ENCODE peak calls at places on chromosome 20, in nine cellular contexts. One of them, this sample, is unnamed. For H3K4me1, the result is how much of the 10 kb centered on the place peaks cover.

GRCh38 chr20:41094656-41095055 is 42.7 kb upstream of the PLCG1 start:
- DNase-seq in MM.1S: no peak
- DNase-seq in A549: no peak
- DNase-seq in lower lobe of right lung: no peak
- DNase-seq in fibroblast of lung: peak
- DNase-seq in uterus: peak
- DNase-seq in cardiac muscle cell: no peak
- DNase-seq in pancreas: no peak
- DNase-seq in esophagus squamous epithelium: no peak
- DNase-seq in this sample: no peak

GRCh38 chr20:59354460-59354859 is 54.0 kb downstream of the EDN3 start:
- DNase-seq in uterus: no peak
- DNase-seq in MM.1S: no peak
- DNase-seq in A549: no peak
- DNase-seq in cardiac muscle cell: no peak
- DNase-seq in lower lobe of right lung: no peak
- DNase-seq in fibroblast of lung: no peak
- DNase-seq in esophagus squamous epithelium: no peak
- DNase-seq in pancreas: no peak
- DNase-seq in this sample: no peak

GRCh38 chr20:19233025-19233794 is 20.8 kb downstream of the SLC24A3 start:
- DNase-seq in MM.1S: no peak
- DNase-seq in lower lobe of right lung: no peak
- DNase-seq in A549: no peak
- DNase-seq in uterus: peak
- DNase-seq in fibroblast of lung: no peak
- DNase-seq in esophagus squamous epithelium: no peak
- DNase-seq in pancreas: no peak
- DNase-seq in cardiac muscle cell: no peak
- DNase-seq in this sample: no peak

GRCh38 chr20:64232794-64233193 is 22.8 kb upstream of the PCMTD2 start:
- DNase-seq in cardiac muscle cell: no peak
- DNase-seq in pancreas: no peak
- DNase-seq in fibroblast of lung: no peak
- DNase-seq in A549: peak
- DNase-seq in MM.1S: no peak
- DNase-seq in uterus: no peak
- DNase-seq in lower lobe of right lung: peak
- DNase-seq in esophagus squamous epithelium: no peak
- DNase-seq in this sample: no peak

GRCh38 chr20:21508230-21509078 is 5.4 kb downstream of the NKX2-2 start:
- DNase-seq in cardiac muscle cell: no peak
- DNase-seq in A549: no peak
- DNase-seq in fibroblast of lung: no peak
- DNase-seq in esophagus squamous epithelium: no peak
- DNase-seq in uterus: no peak
- DNase-seq in pancreas: no peak
- DNase-seq in lower lobe of right lung: no peak
- DNase-seq in MM.1S: no peak
- DNase-seq in this sample: no peak

GRCh38 chr20:57022306-57022705 is 244.1 kb downstream of the BMP7 start:
- DNase-seq in fibroblast of lung: no peak
- DNase-seq in cardiac muscle cell: no peak
- DNase-seq in pancreas: no peak
- DNase-seq in MM.1S: no peak
- DNase-seq in lower lobe of right lung: no peak
- DNase-seq in uterus: no peak
- DNase-seq in A549: peak
- DNase-seq in esophagus squamous epithelium: no peak
- DNase-seq in this sample: no peak

GRCh38 chr20:57985278-57985677 is 243.2 kb downstream of the ANKRD60 start:
- DNase-seq in cardiac muscle cell: no peak
- DNase-seq in lower lobe of right lung: no peak
- DNase-seq in pancreas: no peak
- DNase-seq in fibroblast of lung: no peak
- DNase-seq in uterus: no peak
- DNase-seq in esophagus squamous epithelium: no peak
- DNase-seq in MM.1S: no peak
- DNase-seq in A549: no peak
- DNase-seq in this sample: no peak

GRCh38 chr20:20711413-20711812 is 1.0 kb downstream of the RALGAPA2 start:
- DNase-seq in pancreas: peak
- DNase-seq in lower lobe of right lung: no peak
- DNase-seq in MM.1S: no peak
- DNase-seq in cardiac muscle cell: no peak
- DNase-seq in fibroblast of lung: no peak
- DNase-seq in esophagus squamous epithelium: no peak
- DNase-seq in A549: no peak
- DNase-seq in uterus: no peak
- DNase-seq in this sample: no peak

GRCh38 chr20:45322952-45323383 is 14.9 kb upstream of the MATN4 start:
- DNase-seq in MM.1S: no peak
- DNase-seq in lower lobe of right lung: peak
- DNase-seq in fibroblast of lung: peak
- DNase-seq in A549: peak
- DNase-seq in cardiac muscle cell: peak
- DNase-seq in esophagus squamous epithelium: no peak
- DNase-seq in pancreas: peak
- DNase-seq in uterus: no peak
- DNase-seq in this sample: peak

GRCh38 chr20:8722277-8722928 is 346.5 kb upstream of the PLCB4 start:
- DNase-seq in esophagus squamous epithelium: no peak
- DNase-seq in uterus: peak
- DNase-seq in lower lobe of right lung: no peak
- DNase-seq in MM.1S: peak
- DNase-seq in A549: peak
- DNase-seq in fibroblast of lung: peak
- DNase-seq in pancreas: peak
- DNase-seq in cardiac muscle cell: peak
- DNase-seq in this sample: no peak

GRCh38 chr20:64116016-64116415 is 8.7 kb upstream of the NPBWR2 start:
- DNase-seq in pancreas: peak
- DNase-seq in esophagus squamous epithelium: no peak
- DNase-seq in A549: no peak
- DNase-seq in lower lobe of right lung: peak
- DNase-seq in cardiac muscle cell: no peak
- DNase-seq in MM.1S: no peak
- DNase-seq in fibroblast of lung: no peak
- DNase-seq in uterus: no peak
- DNase-seq in this sample: peak

GRCh38 chr20:8367679-8368078 is 235.6 kb downstream of the PLCB1 start:
- DNase-seq in uterus: no peak
- DNase-seq in esophagus squamous epithelium: no peak
- DNase-seq in MM.1S: no peak
- DNase-seq in pancreas: no peak
- DNase-seq in cardiac muscle cell: no peak
- DNase-seq in A549: no peak
- DNase-seq in fibroblast of lung: no peak
- DNase-seq in lower lobe of right lung: no peak
- DNase-seq in this sample: no peak

GRCh38 chr20:33518071-33518470 is 28.2 kb downstream of the CBFA2T2 start:
- DNase-seq in cardiac muscle cell: no peak
- DNase-seq in esophagus squamous epithelium: no peak
- DNase-seq in lower lobe of right lung: no peak
- DNase-seq in fibroblast of lung: peak
- DNase-seq in pancreas: no peak
- DNase-seq in A549: no peak
- DNase-seq in uterus: no peak
- DNase-seq in MM.1S: no peak
- DNase-seq in this sample: no peak

GRCh38 chr20:33861458-33861857 is 50.3 kb downstream of the CHMP4B start:
- DNase-seq in esophagus squamous epithelium: no peak
- DNase-seq in fibroblast of lung: no peak
- DNase-seq in uterus: no peak
- DNase-seq in cardiac muscle cell: no peak
- DNase-seq in pancreas: no peak
- DNase-seq in lower lobe of right lung: no peak
- DNase-seq in A549: no peak
- DNase-seq in MM.1S: no peak
- DNase-seq in this sample: no peak

GRCh38 chr20:34254979-34255378 is 13.8 kb downstream of the ASIP start:
- DNase-seq in fibroblast of lung: no peak
- DNase-seq in A549: no peak
- DNase-seq in lower lobe of right lung: no peak
- DNase-seq in MM.1S: no peak
- DNase-seq in pancreas: no peak
- DNase-seq in uterus: no peak
- DNase-seq in esophagus squamous epithelium: no peak
- DNase-seq in cardiac muscle cell: no peak
- DNase-seq in this sample: no peak

GRCh38 chr20:35556871-35557270 is 15.0 kb downstream of the ERGIC3 start:
- DNase-seq in MM.1S: no peak
- DNase-seq in A549: no peak
- DNase-seq in lower lobe of right lung: no peak
- DNase-seq in uterus: no peak
- DNase-seq in cardiac muscle cell: no peak
- DNase-seq in esophagus squamous epithelium: no peak
- DNase-seq in fibroblast of lung: no peak
- DNase-seq in pancreas: no peak
- DNase-seq in this sample: no peak

GRCh38 chr20:33276303-33277113 is 6.5 kb upstream of the BPIFB1 start:
- DNase-seq in lower lobe of right lung: no peak
- DNase-seq in uterus: no peak
- DNase-seq in cardiac muscle cell: peak
- DNase-seq in esophagus squamous epithelium: no peak
- DNase-seq in pancreas: no peak
- DNase-seq in fibroblast of lung: no peak
- DNase-seq in MM.1S: no peak
- DNase-seq in A549: no peak
- DNase-seq in this sample: no peak

GRCh38 chr20:23773579-23773978 is 22.8 kb upstream of the CST1 start:
- DNase-seq in pancreas: no peak
- DNase-seq in MM.1S: no peak
- DNase-seq in A549: no peak
- DNase-seq in fibroblast of lung: no peak
- DNase-seq in esophagus squamous epithelium: no peak
- DNase-seq in uterus: no peak
- DNase-seq in cardiac muscle cell: no peak
- DNase-seq in lower lobe of right lung: no peak
- DNase-seq in this sample: no peak

GRCh38 chr20:25280574-25281535 is 33.0 kb downstream of the PYGB start:
- DNase-seq in lower lobe of right lung: peak
- DNase-seq in MM.1S: no peak
- DNase-seq in pancreas: peak
- DNase-seq in uterus: peak
- DNase-seq in fibroblast of lung: no peak
- DNase-seq in esophagus squamous epithelium: no peak
- DNase-seq in cardiac muscle cell: no peak
- DNase-seq in A549: no peak
- DNase-seq in this sample: peak

GRCh38 chr20:47502271-47502730 is 614 bp downstream of the NCOA3 start:
- DNase-seq in cardiac muscle cell: peak
- DNase-seq in A549: no peak
- DNase-seq in fibroblast of lung: peak
- DNase-seq in esophagus squamous epithelium: no peak
- DNase-seq in uterus: no peak
- DNase-seq in MM.1S: peak
- DNase-seq in lower lobe of right lung: peak
- DNase-seq in pancreas: peak
- DNase-seq in this sample: peak

GRCh38 chr20:2602746-2603145 is 49.7 kb upstream of the NOP56 start:
- DNase-seq in uterus: no peak
- DNase-seq in A549: peak
- DNase-seq in esophagus squamous epithelium: no peak
- DNase-seq in MM.1S: no peak
- DNase-seq in lower lobe of right lung: no peak
- DNase-seq in fibroblast of lung: no peak
- DNase-seq in pancreas: no peak
- DNase-seq in cardiac muscle cell: no peak
- DNase-seq in this sample: no peak

DNA sequence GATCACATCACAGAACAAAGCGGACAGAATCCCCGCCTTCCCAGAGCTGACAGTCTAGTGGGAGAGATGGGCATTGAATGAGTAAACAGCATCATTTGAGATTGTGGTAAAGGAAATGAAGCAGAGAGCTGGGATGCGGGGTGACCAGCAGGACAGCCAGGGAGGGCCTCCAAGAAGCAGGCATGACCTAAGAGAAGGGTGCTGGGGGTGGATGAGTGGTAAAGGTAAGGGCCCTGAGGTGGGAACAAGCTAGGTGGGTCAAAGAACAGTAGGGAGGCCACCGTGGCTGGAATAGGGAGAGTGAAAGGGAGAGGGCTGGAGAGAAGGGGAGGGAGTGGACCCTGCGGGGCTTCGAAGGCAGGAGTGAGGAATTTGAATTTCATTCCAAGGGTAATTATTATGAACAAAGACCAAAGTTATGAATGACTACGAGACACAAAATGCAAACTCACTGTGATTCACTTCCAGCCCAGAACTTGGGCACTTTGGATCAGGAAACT is 61.4 kb downstream of the CEBPB start:
- DNase-seq in MM.1S: no peak
- DNase-seq in fibroblast of lung: peak
- DNase-seq in pancreas: no peak
- DNase-seq in lower lobe of right lung: no peak
- DNase-seq in esophagus squamous epithelium: no peak
- DNase-seq in A549: no peak
- DNase-seq in uterus: no peak
- DNase-seq in cardiac muscle cell: no peak
- DNase-seq in this sample: no peak
- H3K4me3 ChIP-seq in MM.1S: no peak
- H3K4me3 ChIP-seq in fibroblast of lung: no peak
- H3K4me3 ChIP-seq in pancreas: no peak
- H3K4me3 ChIP-seq in lower lobe of right lung: no peak
- H3K4me3 ChIP-seq in esophagus squamous epithelium: no peak
- H3K4me3 ChIP-seq in A549: no peak
- H3K4me3 ChIP-seq in uterus: no peak
- H3K4me3 ChIP-seq in cardiac muscle cell: no peak
- H3K4me3 ChIP-seq in this sample: no peak

GRCh38 chr20:1369970-1370369 is 22.9 kb downstream of the FKBP1A start:
- DNase-seq in pancreas: no peak
- DNase-seq in uterus: no peak
- DNase-seq in cardiac muscle cell: no peak
- DNase-seq in lower lobe of right lung: no peak
- DNase-seq in MM.1S: no peak
- DNase-seq in fibroblast of lung: no peak
- DNase-seq in esophagus squamous epithelium: no peak
- DNase-seq in A549: no peak
- DNase-seq in this sample: no peak
- H3K4me1 ChIP-seq in pancreas: under half
- H3K4me1 ChIP-seq in uterus: under half
- H3K4me1 ChIP-seq in cardiac muscle cell: under half
- H3K4me1 ChIP-seq in lower lobe of right lung: half or more
- H3K4me1 ChIP-seq in MM.1S: under half
- H3K4me1 ChIP-seq in fibroblast of lung: under half
- H3K4me1 ChIP-seq in esophagus squamous epithelium: under half
- H3K4me1 ChIP-seq in A549: under half
- H3K4me1 ChIP-seq in this sample: under half

GRCh38 chr20:62216636-62217566 is 3.2 kb downstream of the HRH3 start:
- DNase-seq in MM.1S: no peak
- DNase-seq in cardiac muscle cell: no peak
- DNase-seq in fibroblast of lung: no peak
- DNase-seq in lower lobe of right lung: no peak
- DNase-seq in A549: no peak
- DNase-seq in uterus: no peak
- DNase-seq in pancreas: no peak
- DNase-seq in esophagus squamous epithelium: no peak
- DNase-seq in this sample: peak
- H3K27ac ChIP-seq in MM.1S: no peak
- H3K27ac ChIP-seq in cardiac muscle cell: no peak
- H3K27ac ChIP-seq in fibroblast of lung: no peak
- H3K27ac ChIP-seq in lower lobe of right lung: no peak
- H3K27ac ChIP-seq in A549: no peak
- H3K27ac ChIP-seq in uterus: no peak
- H3K27ac ChIP-seq in pancreas: no peak
- H3K27ac ChIP-seq in esophagus squamous epithelium: no peak
- H3K27ac ChIP-seq in this sample: no peak

GRCh38 chr20:43799150-43799711 is 72.4 kb upstream of the GTSF1L start:
- DNase-seq in fibroblast of lung: no peak
- DNase-seq in cardiac muscle cell: no peak
- DNase-seq in lower lobe of right lung: no peak
- DNase-seq in MM.1S: no peak
- DNase-seq in uterus: no peak
- DNase-seq in pancreas: no peak
- DNase-seq in A549: no peak
- DNase-seq in esophagus squamous epithelium: no peak
- DNase-seq in this sample: no peak
- H3K4me3 ChIP-seq in fibroblast of lung: no peak
- H3K4me3 ChIP-seq in cardiac muscle cell: no peak
- H3K4me3 ChIP-seq in lower lobe of right lung: no peak
- H3K4me3 ChIP-seq in MM.1S: no peak
- H3K4me3 ChIP-seq in uterus: no peak
- H3K4me3 ChIP-seq in pancreas: no peak
- H3K4me3 ChIP-seq in A549: no peak
- H3K4me3 ChIP-seq in esophagus squamous epithelium: no peak
- H3K4me3 ChIP-seq in this sample: no peak